ENCODE peak calls at places on chromosome 13, in four cellular contexts. A is stomach, M is heart left ventricle, J is suprapubic skin. Z is an unnamed sample.

GRCh38 chr13:24149306-24150032 is 11.1 kb upstream of the SPATA13 start:
- DNase-seq in M (no peak), A (no peak), J (no peak), Z (no peak)

GRCh38 chr13:28744091-28744536 is 25.3 kb upstream of the SLC46A3 start:
- DNase-seq in M (no peak), A (no peak), J (no peak), Z (peak; percentile 40)

GRCh38 chr13:27450921-27451461 is 627 bp upstream of the MTIF3 start:
- DNase-seq in J (peak; percentile 85), M (peak; percentile 76), A (peak; percentile 53), Z (peak; percentile 91)

GRCh38 chr13:45040626-45041025 is 51.3 kb downstream of the GPALPP1 start:
- DNase-seq in J (no peak), A (no peak), M (no peak), Z (no peak)

GRCh38 chr13:29935309-29935981 is 85.0 kb upstream of the UBL3 start:
- DNase-seq in J (no peak), M (no peak), A (peak; percentile 48), Z (no peak)

GRCh38 chr13:45728759-45729158 is 26.6 kb downstream of the CBY2 start:
- DNase-seq in M (no peak), A (no peak), J (no peak), Z (no peak)

GRCh38 chr13:112729408-112729807 is 39.6 kb downstream of the ATP11A start:
- DNase-seq in M (peak; percentile 77), A (peak; percentile 16), J (no peak), Z (no peak)

GRCh38 chr13:80939581-80939980 is 598.7 kb upstream of the SPRY2 start:
- DNase-seq in A (no peak), J (no peak), M (no peak), Z (no peak)

GRCh38 chr13:98912846-98913245 is 65.0 kb downstream of the DOCK9 start:
- DNase-seq in J (no peak), A (no peak), M (no peak), Z (no peak)

GRCh38 chr13:82627183-82627582 is 1255.1 kb downstream of the SLITRK1 start:
- DNase-seq in A (no peak), J (no peak), M (no peak), Z (no peak)

GRCh38 chr13:30140973-30141372 is 166.4 kb downstream of the KATNAL1 start:
- DNase-seq in M (no peak), A (no peak), J (no peak), Z (no peak)

GRCh38 chr13:85186646-85187045 is 612.6 kb downstream of the SLITRK6 start:
- DNase-seq in A (no peak), J (no peak), M (no peak), Z (no peak)

GRCh38 chr13:80083097-80083429 is 257.9 kb downstream of the SPRY2 start:
- DNase-seq in M (no peak), J (no peak), A (no peak), Z (no peak)

GRCh38 chr13:66948910-66949309 is 281.2 kb downstream of the PCDH9 start:
- DNase-seq in J (no peak), A (no peak), M (no peak), Z (no peak)

GRCh38 chr13:72652681-72653080 is 74.7 kb downstream of the MZT1 start:
- DNase-seq in M (no peak), J (no peak), A (no peak), Z (no peak)

GRCh38 chr13:44402902-44403719 is 29.5 kb downstream of the SERP2 start:
- DNase-seq in J (no peak), M (no peak), A (peak; percentile 82), Z (peak; percentile 46)

GRCh38 chr13:65966991-65967451 is 1263.1 kb downstream of the PCDH9 start:
- DNase-seq in M (no peak), J (no peak), A (no peak), Z (no peak)

GRCh38 chr13:27004389-27004788 is 167.2 kb downstream of the USP12 start:
- DNase-seq in J (peak; percentile 15), M (no peak), A (no peak), Z (no peak)

GRCh38 chr13:37058801-37059135 is 720 bp downstream of the SUPT20H start:
- DNase-seq in M (no peak), J (no peak), A (no peak), Z (no peak)

GRCh38 chr13:49253310-49253709 is 5.6 kb downstream of the CDADC1 start:
- DNase-seq in M (no peak), A (no peak), J (no peak), Z (no peak)

GRCh38 chr13:49246850-49247721 is 639 bp upstream of the CDADC1 start:
- DNase-seq in A (no peak), J (peak; percentile 83), M (no peak), Z (no peak)

GRCh38 chr13:49248433-49249002 is 793 bp downstream of the CDADC1 start:
- DNase-seq in M (no peak), A (no peak), J (no peak), Z (no peak)

DNA sequence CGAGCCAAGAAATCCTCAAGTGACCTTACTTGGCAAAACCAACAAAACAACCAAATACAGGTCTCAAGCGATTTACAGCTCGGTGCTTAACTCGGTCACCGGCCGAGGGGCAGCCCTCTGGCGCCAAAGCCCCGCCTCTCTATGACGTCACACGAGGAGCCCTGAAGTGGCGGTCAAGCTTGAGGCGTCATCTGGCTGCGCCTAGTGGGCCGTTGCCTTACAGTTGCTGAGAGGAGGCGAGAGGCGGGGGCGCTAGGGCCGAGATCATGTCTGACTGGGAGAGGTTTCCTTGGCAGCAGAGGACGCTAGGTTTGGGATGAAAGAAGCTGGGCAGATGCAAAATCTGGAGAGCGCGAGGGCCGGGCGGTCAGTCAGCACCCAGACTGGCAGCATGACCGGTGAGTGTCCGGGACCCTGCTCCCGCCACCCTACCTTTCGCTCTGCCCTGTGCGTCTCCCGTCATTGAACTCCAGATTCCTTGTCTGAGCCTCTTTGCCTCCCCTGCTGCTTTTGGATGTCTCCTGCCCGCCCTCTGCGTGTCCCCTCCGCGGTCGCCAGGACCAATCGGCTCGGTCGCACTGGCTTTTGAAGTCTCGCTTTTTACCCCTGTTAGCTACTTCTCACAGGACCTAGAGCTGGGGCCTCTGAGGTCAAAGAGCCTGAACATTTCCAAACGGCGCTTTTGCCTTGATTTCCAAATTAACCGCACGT is at the start of gene CDADC1:
- DNase-seq in A (peak; percentile 98), M (peak; percentile 98), J (peak; percentile 98), Z (peak; percentile 94)
- TF ChIP-seq POLR2A in A (no peak), M (no peak), J (peak; percentile 82), Z (no peak)

GRCh38 chr13:111153279-111153976 is 38.3 kb downstream of the ARHGEF7 start:
- DNase-seq in J (peak; percentile 95), A (peak; percentile 92), M (peak; percentile 96), Z (peak; percentile 99)
- TF ChIP-seq CTCF in J (no peak), A (no peak), M (peak; percentile 56), Z (no peak)

DNA sequence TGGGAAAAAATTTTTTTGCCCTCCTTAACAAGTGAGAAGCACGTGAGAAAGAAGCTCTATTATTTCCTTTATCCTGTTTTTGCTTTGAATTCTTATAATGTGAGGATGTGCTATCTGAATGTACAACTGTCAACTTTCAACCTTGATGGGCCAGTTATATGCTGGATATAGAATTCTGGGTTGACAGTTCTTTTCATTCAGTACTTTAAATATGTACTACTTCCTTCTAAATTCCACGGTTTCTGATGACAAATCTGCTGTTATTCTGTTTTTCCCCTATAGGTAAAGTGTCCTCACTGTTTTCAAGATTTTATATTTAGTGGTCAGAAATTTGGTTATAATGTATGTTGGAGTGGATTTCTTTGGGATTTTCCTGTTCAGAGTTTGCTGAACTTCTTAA is 29.9 kb downstream of the ZDHHC20 start:
- DNase-seq in A (no peak), J (no peak), M (no peak), Z (no peak)
- H3K4me3 ChIP-seq in A (no peak overlapping the region), J (no peak overlapping the region), M (no peak overlapping the region), Z (no peak overlapping the region)

GRCh38 chr13:40407567-40407966 is 258.9 kb downstream of the FOXO1 start:
- DNase-seq in J (no peak), A (no peak), M (no peak), Z (no peak)

GRCh38 chr13:40410315-40410714 is 256.1 kb downstream of the FOXO1 start:
- DNase-seq in A (no peak), M (no peak), J (no peak), Z (no peak)

GRCh38 chr13:40406405-40407138 is 259.9 kb downstream of the FOXO1 start:
- DNase-seq in M (no peak), A (no peak), J (no peak), Z (no peak)

GRCh38 chr13:40408602-40409001 is 257.8 kb downstream of the FOXO1 start:
- DNase-seq in A (no peak), M (no peak), J (no peak), Z (no peak)

DNA sequence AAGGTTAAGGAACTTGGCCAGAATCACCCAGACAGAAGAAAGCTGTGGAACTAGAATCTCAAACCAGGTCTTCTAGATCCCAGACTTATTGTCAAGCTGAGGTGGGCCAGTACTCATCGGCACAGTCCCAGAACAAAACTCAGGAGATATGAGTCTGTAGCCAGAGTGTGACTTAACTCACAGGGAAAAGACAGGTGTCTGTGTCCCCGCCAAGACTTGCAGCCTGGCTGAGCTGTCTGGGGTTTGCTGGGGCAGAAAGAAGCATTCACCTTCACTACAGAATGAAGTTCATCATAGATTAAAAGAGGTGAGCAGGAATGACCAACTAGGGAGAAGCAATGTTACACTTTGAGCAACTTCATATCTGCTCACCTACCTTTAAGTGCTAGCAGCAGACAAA is 257.2 kb downstream of the FOXO1 start:
- DNase-seq in M (no peak), A (no peak), J (no peak), Z (no peak)
- TF ChIP-seq POLR2A in M (no peak), A (no peak), J (no peak), Z (no peak)

DNA sequence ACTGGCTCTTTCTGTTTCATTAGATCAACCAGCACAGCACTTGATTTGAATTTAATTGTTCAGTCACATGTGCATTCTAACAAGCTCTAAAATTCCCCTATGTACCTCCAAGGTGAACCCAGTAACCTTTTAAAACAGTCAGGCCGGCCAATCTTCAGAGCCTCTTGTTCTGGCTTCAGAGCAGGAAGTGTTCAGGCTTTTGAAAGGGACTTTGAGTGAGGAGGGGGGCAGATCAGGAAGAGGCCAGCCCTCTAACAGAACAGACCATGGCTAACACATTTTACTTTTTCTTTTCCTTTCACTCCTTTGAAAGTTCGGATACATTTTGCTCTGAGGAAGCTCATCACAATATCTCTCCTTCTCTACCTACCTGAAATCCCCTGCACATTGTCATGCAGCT is 390.3 kb downstream of the TBC1D4 start:
- DNase-seq in M (no peak), J (no peak), A (no peak), Z (no peak)
- TF ChIP-seq CTCF in M (no peak), J (no peak), A (no peak), Z (no peak)

GRCh38 chr13:61002686-61003085 is 413.0 kb downstream of the PCDH20 start:
- DNase-seq in A (no peak), J (no peak), M (no peak), Z (no peak)
- H3K4me3 ChIP-seq in A (no peak overlapping the region), J (no peak overlapping the region), M (no peak overlapping the region), Z (no peak overlapping the region)

GRCh38 chr13:50914848-50915247 is 5.3 kb downstream of the RNASEH2B start:
- DNase-seq in J (no peak), M (no peak), A (no peak), Z (no peak)

GRCh38 chr13:50917572-50917971 is 8.0 kb downstream of the RNASEH2B start:
- DNase-seq in A (no peak), J (no peak), M (no peak), Z (no peak)

GRCh38 chr13:50915562-50915961 is 6.0 kb downstream of the RNASEH2B start:
- DNase-seq in M (no peak), J (no peak), A (no peak), Z (no peak)

GRCh38 chr13:50914301-50914700 is 4.7 kb downstream of the RNASEH2B start:
- DNase-seq in A (no peak), M (no peak), J (no peak), Z (no peak)

GRCh38 chr13:50916701-50917184 is 7.2 kb downstream of the RNASEH2B start:
- DNase-seq in M (no peak), A (no peak), J (no peak), Z (no peak)
- TF ChIP-seq POLR2A in M (no peak), A (no peak), J (no peak), Z (no peak)

GRCh38 chr13:110312669-110313031 is 5.6 kb downstream of the COL4A2 start:
- DNase-seq in M (no peak), J (no peak), A (no peak), Z (peak; percentile 80)
- TF ChIP-seq CTCF in M (no peak), J (no peak), A (no peak), Z (no peak)

Z was measured in lower leg skin.